ENCODE peak calls at places on chromosomes 13 and 19, in four cellular contexts. N is WTC11, E is K562, O is HepG2. I is an unnamed sample.

GRCh38 chr19:50564229-50565105 is 3.8 kb downstream of the LRRC4B start:
- DNase-seq in N (no peak), E (no peak), O (no peak), I (no peak)

GRCh38 chr13:106709509-106709908 is 141.6 kb upstream of the ARGLU1 start:
- DNase-seq in N (no peak), E (no peak), O (no peak), I (no peak)

GRCh38 chr13:49844191-49844590 is 51.7 kb upstream of the KPNA3 start:
- DNase-seq in N (no peak), E (no peak), O (no peak), I (no peak)

GRCh38 chr13:111555268-111555633 is 234.8 kb downstream of the TEX29 start:
- DNase-seq in N (no peak), E (no peak), O (no peak), I (no peak)

GRCh38 chr19:10112895-10113591 is 1.6 kb downstream of the P2RY11 start:
- DNase-seq in N (peak), E (peak), O (peak), I (peak)

GRCh38 chr19:50327013-50327412 is 2.2 kb downstream of the KCNC3 start:
- DNase-seq in N (no peak), E (no peak), O (no peak), I (no peak)

GRCh38 chr13:97106323-97106722 is 112.0 kb upstream of the OXGR1 start:
- DNase-seq in N (no peak), E (no peak), O (no peak), I (no peak)

GRCh38 chr19:29843180-29844051 is 31.6 kb downstream of the CCNE1 start:
- DNase-seq in N (peak), E (peak), O (no peak), I (no peak)

GRCh38 chr19:56721714-56722113 is 50.2 kb upstream of the ZNF835 start:
- DNase-seq in N (no peak), E (no peak), O (no peak), I (no peak)

GRCh38 chr19:49149652-49150105 is 5.5 kb downstream of the HRC start:
- DNase-seq in N (peak), E (peak), O (peak), I (peak)

GRCh38 chr19:2271516-2272103 is 10.4 kb downstream of the PEAK3 start:
- DNase-seq in N (peak), E (peak), O (no peak), I (no peak)

GRCh38 chr19:34256835-34257558 is 2.6 kb downstream of the GARRE1 start:
- DNase-seq in N (no peak), E (no peak), O (no peak), I (no peak)

GRCh38 chr13:114074671-114075315 is 57.6 kb downstream of the RASA3 start:
- DNase-seq in N (no peak), E (no peak), O (no peak), I (no peak)

GRCh38 chr13:113559901-113560644 is 24.5 kb upstream of the TFDP1 start:
- DNase-seq in N (no peak), E (no peak), O (no peak), I (no peak)

GRCh38 chr13:29886446-29886845 is 36.0 kb upstream of the UBL3 start:
- DNase-seq in N (no peak), E (no peak), O (no peak), I (no peak)

GRCh38 chr19:11736696-11737095 is 2.0 kb downstream of the ZNF823 start:
- DNase-seq in N (no peak), E (peak), O (no peak), I (no peak)

GRCh38 chr19:20999731-21000352 is 20.6 kb upstream of the ZNF430 start:
- DNase-seq in N (peak), E (peak), O (no peak), I (no peak)

GRCh38 chr19:35755550-35756371 is 1.1 kb downstream of the HSPB6 start:
- DNase-seq in N (peak), E (no peak), O (no peak), I (no peak)

GRCh38 chr19:17865364-17866311 is 5.9 kb downstream of the RPL18A start:
- DNase-seq in N (no peak), E (peak), O (no peak), I (no peak)

GRCh38 chr19:11578342-11579142 is 1.1 kb upstream of the ACP5 start:
- DNase-seq in N (peak), E (peak), O (peak), I (no peak)

GRCh38 chr19:12990853-12991252 is 4.4 kb upstream of the NFIX start:
- DNase-seq in N (no peak), E (no peak), O (no peak), I (no peak)
- TF ChIP-seq ELF4 in N (no peak), E (no peak), O (no peak), I (no peak)

GRCh38 chr19:39679791-39680168 is 24.1 kb downstream of the LGALS16 start:
- DNase-seq in N (no peak), E (no peak), O (no peak), I (no peak)
- TF ChIP-seq SP1 in N (no peak), E (no peak), O (no peak), I (no peak)

GRCh38 chr19:13634658-13635057 is 128.4 kb upstream of the CACNA1A start:
- DNase-seq in N (no peak), E (no peak), O (no peak), I (no peak)

GRCh38 chr19:13629687-13630357 is 123.5 kb upstream of the CACNA1A start:
- DNase-seq in N (no peak), E (no peak), O (no peak), I (no peak)

GRCh38 chr19:13633522-13633922 is 127.2 kb upstream of the CACNA1A start:
- DNase-seq in N (no peak), E (no peak), O (no peak), I (no peak)

GRCh38 chr19:13637664-13638063 is 126.7 kb upstream of the MRI1 start:
- DNase-seq in N (no peak), E (no peak), O (no peak), I (no peak)

GRCh38 chr19:13633109-13633508 is 126.8 kb upstream of the CACNA1A start:
- DNase-seq in N (no peak), E (no peak), O (peak), I (peak)
- TF ChIP-seq ELF4 in N (no peak), E (no peak), O (no peak), I (no peak)

GRCh38 chr19:15425321-15425950 is 6.6 kb upstream of the AKAP8L start:
- DNase-seq in N (no peak), E (no peak), O (no peak), I (no peak)

GRCh38 chr19:15424692-15425272 is 6.0 kb upstream of the AKAP8L start:
- DNase-seq in N (no peak), E (no peak), O (no peak), I (no peak)

GRCh38 chr19:15427350-15427700 is 8.5 kb upstream of the AKAP8L start:
- DNase-seq in N (no peak), E (no peak), O (no peak), I (no peak)

GRCh38 chr19:15427991-15428471 is 9.2 kb upstream of the AKAP8L start:
- DNase-seq in N (no peak), E (no peak), O (no peak), I (no peak)

GRCh38 chr19:15426485-15427349 is 7.9 kb upstream of the AKAP8L start:
- DNase-seq in N (no peak), E (peak), O (no peak), I (no peak)
- TF ChIP-seq SP1 in N (no peak), E (no peak), O (no peak), I (no peak)

GRCh38 chr19:19366691-19367396 is 38.6 kb upstream of the GATAD2A start:
- DNase-seq in N (peak), E (peak), O (peak), I (peak)
- TF ChIP-seq ELF4 in N (no peak), E (peak), O (no peak), I (peak)

I was measured in HEK293T.